ENCODE peak calls at places on chromosomes 2 and 18, in four cellular contexts. W is activated CD4-positive, alpha-beta T cell treated with anti-CD3 and anti-CD28 coated beads for 48 hours; P is LHCN-M2; H is pulmonary artery endothelial cell. O is an unnamed sample.

GRCh38 chr2:226893206-226893605 is 57.4 kb downstream of the RHBDD1 start:
- DNase-seq in W (no peak), P (no peak), H (no peak), O (no peak)

GRCh38 chr18:2510416-2510815 is 60.9 kb downstream of the METTL4 start:
- DNase-seq in W (no peak), P (no peak), H (no peak), O (no peak)

GRCh38 chr2:235050992-235051351 is 99.2 kb downstream of the SH3BP4 start:
- DNase-seq in W (peak), P (peak), H (peak), O (peak)

GRCh38 chr2:196390243-196391148 is 219.1 kb upstream of the STK17B start:
- DNase-seq in W (no peak), P (no peak), H (no peak), O (no peak)

GRCh38 chr2:13558368-13558767 is 841.6 kb downstream of the TRIB2 start:
- DNase-seq in W (no peak), P (peak), H (no peak), O (no peak)

GRCh38 chr2:120247851-120248250 is 4.8 kb upstream of the RALB start:
- DNase-seq in W (no peak), P (no peak), H (no peak), O (no peak)

GRCh38 chr2:1605102-1605501 is 139.2 kb downstream of the PXDN start:
- DNase-seq in W (no peak), P (no peak), H (no peak), O (no peak)

GRCh38 chr2:185835974-185836373 is 97.4 kb downstream of the FSIP2 start:
- DNase-seq in W (no peak), P (no peak), H (no peak), O (no peak)

GRCh38 chr2:120546077-120546864 is 189.4 kb upstream of the GLI2 start:
- DNase-seq in W (peak), P (peak), H (no peak), O (no peak)

O was measured in activated CD8-positive, alpha-beta T cell treated with anti-CD3 and anti-CD28 coated beads for 36 hours.